ENCODE peak calls at places on chromosome 6, in five cellular contexts. R is uterus, Y is SK-N-SH, P is mammary epithelial cell, N is neural progenitor cell. K is an unnamed sample.

GRCh38 chr6:108836061-108836460 is 12.2 kb upstream of the ARMC2 start:
- DNase-seq in N (no peak), P (no peak), Y (no peak), R (no peak), K (no peak)

GRCh38 chr6:15770347-15771143 is 107.7 kb upstream of the DTNBP1 start:
- DNase-seq in N (no peak), Y (no peak), P (peak; percentile 48), R (no peak), K (no peak)

GRCh38 chr6:31763617-31763940 is 1.1 kb downstream of the SAPCD1 start:
- DNase-seq in P (peak; percentile 33), N (peak; percentile 88), R (no peak), Y (no peak), K (no peak)

GRCh38 chr6:164749126-164749758 is 560.2 kb downstream of the C6orf118 start:
- DNase-seq in R (peak; percentile 22), Y (peak; percentile 61), N (no peak), P (no peak), K (no peak)

GRCh38 chr6:84871925-84872324 is 107.5 kb upstream of the TBX18 start:
- DNase-seq in Y (no peak), P (peak; percentile 37), R (no peak), N (no peak), K (no peak)

GRCh38 chr6:124199226-124199625 is 395.6 kb downstream of the NKAIN2 start:
- DNase-seq in Y (no peak), N (no peak), P (no peak), R (no peak), K (no peak)

GRCh38 chr6:37783831-37784584 is 35.5 kb upstream of the ZFAND3 start:
- DNase-seq in N (peak; percentile 48), R (peak; percentile 49), P (no peak), Y (no peak), K (no peak)

GRCh38 chr6:53428886-53429285 is 80.1 kb upstream of the ELOVL5 start:
- DNase-seq in R (no peak), N (no peak), Y (no peak), P (no peak), K (no peak)

GRCh38 chr6:142009647-142010046 is 123.1 kb upstream of the GJE1 start:
- DNase-seq in N (no peak), P (no peak), R (no peak), Y (no peak), K (no peak)

GRCh38 chr6:8627085-8627861 is 191.9 kb upstream of the SLC35B3 start:
- DNase-seq in N (no peak), R (no peak), Y (no peak), P (peak; percentile 97), K (no peak)

GRCh38 chr6:25219147-25219546 is 60.0 kb upstream of the CARMIL1 start:
- DNase-seq in N (no peak), Y (no peak), R (no peak), P (no peak), K (no peak)

GRCh38 chr6:89352329-89353117 is at the start of gene UBE2J1:
- DNase-seq in R (peak; percentile 92), P (peak; percentile 91), N (peak; percentile 93), Y (peak; percentile 95), K (peak; percentile 78)
- H3K4me1 ChIP-seq in R (no peaks in the 10 kb centered on the region), P (peaks cover 21% of the 10 kb centered on the region), N (peaks cover 19% of the 10 kb centered on the region), Y (peaks cover 16% of the 10 kb centered on the region), K (peaks cover 5% of the 10 kb centered on the region)

DNA sequence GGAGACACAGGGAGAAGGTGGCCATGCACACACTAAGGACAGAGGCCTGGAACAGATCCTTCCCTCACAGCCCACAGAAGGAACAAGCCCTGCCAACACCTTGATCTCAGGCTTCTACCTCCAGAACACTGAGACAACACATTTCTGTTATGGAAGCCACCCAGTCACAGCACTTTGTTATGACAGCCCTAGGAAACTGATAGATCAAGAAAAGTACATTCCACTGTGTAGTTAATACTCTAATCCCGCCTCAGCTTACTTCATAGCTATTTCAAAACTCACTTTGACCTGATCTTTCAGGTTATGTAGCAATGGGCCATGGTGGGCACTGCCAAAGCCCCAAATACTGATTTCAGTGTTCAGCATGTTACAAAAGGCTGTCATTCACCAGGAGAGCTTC is 66.8 kb downstream of the CD24 start:
- DNase-seq in R (no peak), P (no peak), N (no peak), Y (no peak), K (no peak)
- H3K27ac ChIP-seq in R (no peak overlapping the region), P (no peak overlapping the region), N (no peak overlapping the region), Y (no peak overlapping the region), K (no peak overlapping the region)

GRCh38 chr6:27205375-27206278 is 41.9 kb upstream of the PRSS16 start:
- DNase-seq in R (no peak), N (peak; percentile 44), P (no peak), Y (peak; percentile 25), K (no peak)
- H3K27me3 ChIP-seq in R (peaks cover 15% of the 10 kb centered on the region), N (peaks cover 60% of the 10 kb centered on the region), P (no peaks in the 10 kb centered on the region), Y (peaks cover 37% of the 10 kb centered on the region), K (no peaks in the 10 kb centered on the region)

DNA sequence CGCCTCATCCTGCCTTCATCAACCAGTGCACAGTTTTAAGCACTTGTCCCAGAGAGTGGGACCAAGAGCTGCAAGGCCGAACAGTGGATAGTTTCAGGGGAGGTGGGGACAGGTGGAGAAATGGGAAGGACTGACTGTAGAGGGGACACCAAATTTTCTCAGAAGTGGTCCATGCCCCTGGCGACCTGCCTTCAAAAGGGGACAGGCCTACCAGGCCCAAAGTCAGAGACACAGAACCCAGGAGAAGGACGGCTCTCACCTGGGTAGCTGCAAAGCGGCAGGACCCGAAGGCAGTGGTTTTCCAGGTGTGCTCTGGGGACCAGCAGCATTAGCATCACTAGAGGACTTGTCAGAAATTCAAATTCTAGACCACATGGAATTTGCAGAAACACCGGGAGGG is 5.8 kb downstream of the TFEB start:
- DNase-seq in Y (no peak), N (no peak), P (no peak), R (no peak), K (no peak)
- H3K4me1 ChIP-seq in Y (peaks cover 58% of the 10 kb centered on the region), N (peaks cover 16% of the 10 kb centered on the region), P (peaks cover 38% of the 10 kb centered on the region), R (peaks cover 4% of the 10 kb centered on the region), K (peaks cover 48% of the 10 kb centered on the region)

DNA sequence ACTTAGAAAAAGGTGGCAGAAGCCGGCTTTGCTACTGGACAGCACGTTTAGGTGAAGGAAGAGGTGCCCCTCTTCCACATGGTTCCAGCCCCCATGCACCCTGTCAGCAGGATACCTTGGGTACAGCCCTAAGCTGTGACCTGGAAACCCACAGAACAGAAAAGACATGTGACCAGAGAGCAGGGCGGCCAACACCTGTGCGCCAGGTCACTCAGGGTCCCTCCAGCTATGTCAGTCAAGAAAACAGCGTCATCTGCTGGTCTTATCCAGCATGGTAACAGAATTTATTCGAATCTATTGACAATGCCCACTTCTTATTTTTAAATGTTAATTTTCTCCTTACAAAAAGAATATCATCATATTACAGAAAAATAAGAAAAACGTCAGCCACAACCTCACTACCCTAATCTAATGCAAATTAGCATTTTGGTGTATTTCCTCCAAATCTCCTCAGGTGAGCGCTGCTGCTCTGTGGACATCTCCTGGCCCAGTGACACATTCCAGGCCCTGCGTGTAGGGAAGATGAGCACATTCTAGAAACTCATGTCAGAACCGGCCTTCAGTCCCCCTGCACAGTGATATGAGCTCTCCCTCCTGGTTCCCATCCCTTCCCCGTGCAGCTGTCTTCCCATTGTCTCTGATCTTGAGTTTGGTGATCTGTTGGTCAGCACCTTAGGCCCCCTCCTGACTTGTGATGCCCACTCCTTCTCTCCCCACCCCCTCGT is 37.2 kb downstream of the GTF2H5 start:
- DNase-seq in N (peak; percentile 66), R (no peak), Y (no peak), P (no peak), K (no peak)
- H3K27ac ChIP-seq in N (no peak overlapping the region), R (no peak overlapping the region), Y (no peak overlapping the region), P (no peak overlapping the region), K (no peak overlapping the region)

GRCh38 chr6:160469153-160469552 is 121.0 kb downstream of the SLC22A3 start:
- DNase-seq in Y (no peak), P (no peak), R (no peak), N (no peak), K (no peak)
- H3K27me3 ChIP-seq in Y (no peaks in the 10 kb centered on the region), P (no peaks in the 10 kb centered on the region), R (no peaks in the 10 kb centered on the region), N (no peaks in the 10 kb centered on the region), K (no peaks in the 10 kb centered on the region)

GRCh38 chr6:2900821-2901644 is 2.1 kb downstream of the SERPINB9 start:
- DNase-seq in N (no peak), Y (no peak), R (peak; percentile 63), P (no peak), K (no peak)

GRCh38 chr6:2899596-2899995 is 3.5 kb downstream of the SERPINB9 start:
- DNase-seq in Y (no peak), N (no peak), R (no peak), P (no peak), K (no peak)

GRCh38 chr6:2896741-2897140 is 6.4 kb downstream of the SERPINB9 start:
- DNase-seq in R (no peak), N (no peak), Y (no peak), P (no peak), K (no peak)

GRCh38 chr6:2900221-2900807 is 2.8 kb downstream of the SERPINB9 start:
- DNase-seq in R (no peak), P (no peak), N (no peak), Y (no peak), K (no peak)

DNA sequence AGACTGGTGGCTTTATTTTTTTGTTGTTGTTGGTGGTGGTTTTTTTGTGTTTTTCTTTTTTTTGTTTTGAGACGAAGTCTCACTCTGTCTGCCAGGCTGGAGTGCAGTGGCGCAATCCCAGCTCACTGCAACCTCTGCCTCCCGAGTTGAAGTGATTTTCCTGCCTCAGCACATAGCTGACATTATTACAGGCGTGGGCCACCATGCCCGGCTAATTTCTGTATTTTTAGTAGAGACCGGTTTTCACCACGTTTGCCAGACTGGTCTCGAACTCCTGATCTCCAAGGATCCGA is 693 bp downstream of the SERPINB9 start:
- DNase-seq in N (no peak), Y (no peak), R (peak; percentile 39), P (no peak), K (no peak)
- H3K4me1 ChIP-seq in N (peaks cover 12% of the 10 kb centered on the region), Y (peaks cover 8% of the 10 kb centered on the region), R (no peaks in the 10 kb centered on the region), P (peaks cover 6% of the 10 kb centered on the region), K (peaks cover 27% of the 10 kb centered on the region)

DNA sequence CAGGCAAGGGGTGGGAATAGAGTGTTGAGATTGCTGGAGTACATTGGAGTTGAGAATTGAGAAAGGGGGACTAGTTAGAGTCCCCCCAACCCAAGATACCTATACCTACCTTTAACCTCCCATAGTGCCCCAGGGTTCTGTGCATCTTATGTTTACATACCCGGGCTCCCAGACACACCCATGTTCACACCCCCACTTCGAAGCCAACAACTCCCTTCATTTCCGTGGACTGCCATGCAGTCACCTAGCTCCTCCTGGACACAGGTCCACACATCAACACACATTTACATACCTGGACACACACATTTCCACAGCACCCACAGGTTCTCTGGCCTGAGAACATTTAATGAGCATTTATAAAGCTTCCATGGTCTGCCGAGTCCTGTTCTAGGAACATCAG is 5.1 kb downstream of the TMEM63B start:
- DNase-seq in N (no peak), R (no peak), Y (no peak), P (no peak), K (no peak)
- H3K27ac ChIP-seq in N (peak overlapping the region; percentile 65), R (no peak overlapping the region), Y (no peak overlapping the region), P (no peak overlapping the region), K (no peak overlapping the region)

DNA sequence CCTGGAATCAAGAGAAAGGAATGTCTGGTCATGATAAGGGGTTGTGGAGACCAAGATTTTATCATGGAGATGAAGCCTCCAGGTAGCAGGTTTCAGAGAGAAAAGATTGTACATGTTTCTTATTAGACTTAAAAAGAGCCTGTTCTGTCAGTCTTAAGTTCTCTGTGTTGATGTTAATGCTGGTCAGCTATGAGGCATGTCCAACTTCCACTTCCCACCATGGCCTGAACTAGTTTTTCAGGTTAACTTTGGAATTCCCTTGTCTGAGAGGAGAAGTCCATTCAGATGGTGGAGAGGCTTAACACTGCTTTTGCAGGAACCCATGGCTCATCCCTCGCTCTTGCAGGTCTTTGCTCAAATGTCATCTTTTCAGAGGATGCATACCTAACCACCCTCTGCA is 27.5 kb upstream of the TAB2 start:
- DNase-seq in P (peak; percentile 16), Y (no peak), R (no peak), N (no peak), K (no peak)
- H3K27me3 ChIP-seq in P (no peaks in the 10 kb centered on the region), Y (no peaks in the 10 kb centered on the region), R (no peaks in the 10 kb centered on the region), N (no peaks in the 10 kb centered on the region), K (no peaks in the 10 kb centered on the region)